ENCODE peak calls at places on chromosomes 2 and 18, in eight cellular contexts. S is activated CD8-positive, alpha-beta memory T cell treated with anti-CD3 and anti-CD28 coated beads for 24 hours; Q is astrocyte of the spinal cord; Z is AML-193; O is mucosa of gallbladder; X is central memory CD4-positive, alpha-beta T cell; E is choroid plexus epithelial cell; U is hepatocyte. T is an unnamed sample.
A peak's percentile ranks its signal among the peaks of the same experiment; 100 is the strongest.

GRCh38 chr18:59778434-59778833 is 81.2 kb upstream of the CCBE1 start:
- DNase-seq in E (no peak), Z (no peak), S (no peak), X (no peak), Q (no peak), U (no peak), O (no peak), T (no peak)

GRCh38 chr18:66646622-66647021 is 42.7 kb upstream of the CDH19 start:
- DNase-seq in S (no peak), E (peak; percentile 7), X (no peak), Q (peak; percentile 48), O (no peak), U (no peak), Z (no peak), T (no peak)

GRCh38 chr2:218961651-218962570 is 2.4 kb downstream of the CDK5R2 start:
- DNase-seq in E (no peak), U (no peak), O (no peak), S (peak; percentile 55), Q (no peak), Z (no peak), X (no peak), T (no peak)

GRCh38 chr18:53887447-53887846 is 337.0 kb downstream of the MBD2 start:
- DNase-seq in Z (no peak), Q (no peak), O (no peak), E (peak; percentile 60), S (no peak), U (no peak), X (no peak), T (no peak)

GRCh38 chr2:121777699-121778058 is 22.2 kb downstream of the TSN start:
- DNase-seq in Q (peak; percentile 50), O (no peak), S (no peak), U (peak; percentile 31), X (no peak), E (peak; percentile 69), Z (no peak), T (peak; percentile 71)

GRCh38 chr2:227460079-227460485 is 11.9 kb upstream of the AGFG1 start:
- DNase-seq in Z (no peak), S (peak; percentile 80), U (no peak), X (peak; percentile 48), O (no peak), E (peak; percentile 56), Q (peak; percentile 85), T (peak; percentile 65)

GRCh38 chr2:219451626-219452360 is 17.1 kb downstream of the SPEG start:
- DNase-seq in O (no peak), X (no peak), Z (no peak), U (no peak), E (no peak), S (no peak), Q (peak; percentile 46), T (peak; percentile 18)

GRCh38 chr2:97726311-97727064 is 13.1 kb downstream of the ZAP70 start:
- DNase-seq in U (no peak), Z (peak; percentile 41), O (no peak), Q (no peak), S (no peak), X (no peak), E (no peak), T (peak; percentile 30)

GRCh38 chr2:221241072-221241471 is 331.0 kb downstream of the EPHA4 start:
- DNase-seq in Q (no peak), Z (no peak), X (no peak), S (no peak), E (no peak), U (no peak), O (no peak), T (no peak)

T was measured in IMR-90.